ENCODE peak calls at places on chromosomes 11 and 22, in ten cellular contexts. One of them, this sample, is unnamed.
A peak's percentile ranks its signal among the peaks of the same experiment; 100 is the strongest.

GRCh38 chr11:10544491-10545470 is 3.8 kb upstream of the RNF141 start:
- DNase-seq in activated effector memory CD4-positive, alpha-beta T cell treated with anti-CD3 and anti-CD28 coated beads, Interleukin-2, amount 50 U/mL, for 16 hours: no peak
- DNase-seq in NCI-H524: no peak
- DNase-seq in NCI-H146: no peak
- DNase-seq in choroid plexus epithelial cell: no peak
- DNase-seq in sciatic nerve: no peak
- DNase-seq in stimulated activated CD8-positive, alpha-beta memory T cell treated with anti-CD3 and anti-CD28 coated beads, Interleukin-4, amount 100 ng/mL, for 1 hour: no peak
- DNase-seq in lower lobe of right lung: no peak
- DNase-seq in left cardiac atrium: no peak
- DNase-seq in body of pancreas: no peak
- DNase-seq in this sample: no peak

GRCh38 chr11:121790435-121790834 is 325.6 kb downstream of the BLID start:
- DNase-seq in activated effector memory CD4-positive, alpha-beta T cell treated with anti-CD3 and anti-CD28 coated beads, Interleukin-2, amount 50 U/mL, for 16 hours: no peak
- DNase-seq in NCI-H524: no peak
- DNase-seq in NCI-H146: no peak
- DNase-seq in choroid plexus epithelial cell: peak; percentile 26
- DNase-seq in sciatic nerve: no peak
- DNase-seq in stimulated activated CD8-positive, alpha-beta memory T cell treated with anti-CD3 and anti-CD28 coated beads, Interleukin-4, amount 100 ng/mL, for 1 hour: no peak
- DNase-seq in lower lobe of right lung: no peak
- DNase-seq in left cardiac atrium: no peak
- DNase-seq in body of pancreas: no peak
- DNase-seq in this sample: no peak

GRCh38 chr11:18027475-18027874 is 14.6 kb upstream of the SERGEF start:
- DNase-seq in activated effector memory CD4-positive, alpha-beta T cell treated with anti-CD3 and anti-CD28 coated beads, Interleukin-2, amount 50 U/mL, for 16 hours: no peak
- DNase-seq in NCI-H524: no peak
- DNase-seq in NCI-H146: no peak
- DNase-seq in choroid plexus epithelial cell: peak; percentile 19
- DNase-seq in sciatic nerve: no peak
- DNase-seq in stimulated activated CD8-positive, alpha-beta memory T cell treated with anti-CD3 and anti-CD28 coated beads, Interleukin-4, amount 100 ng/mL, for 1 hour: no peak
- DNase-seq in lower lobe of right lung: no peak
- DNase-seq in left cardiac atrium: no peak
- DNase-seq in body of pancreas: no peak
- DNase-seq in this sample: no peak

GRCh38 chr11:2808850-2809847 is 76.4 kb downstream of the CDKN1C start:
- DNase-seq in activated effector memory CD4-positive, alpha-beta T cell treated with anti-CD3 and anti-CD28 coated beads, Interleukin-2, amount 50 U/mL, for 16 hours: no peak
- DNase-seq in NCI-H524: no peak
- DNase-seq in NCI-H146: no peak
- DNase-seq in choroid plexus epithelial cell: no peak
- DNase-seq in sciatic nerve: peak; percentile 61
- DNase-seq in stimulated activated CD8-positive, alpha-beta memory T cell treated with anti-CD3 and anti-CD28 coated beads, Interleukin-4, amount 100 ng/mL, for 1 hour: no peak
- DNase-seq in lower lobe of right lung: peak; percentile 32
- DNase-seq in left cardiac atrium: peak; percentile 7
- DNase-seq in body of pancreas: no peak
- DNase-seq in this sample: no peak

GRCh38 chr11:11577246-11577855 is 44.5 kb downstream of the GALNT18 start:
- DNase-seq in activated effector memory CD4-positive, alpha-beta T cell treated with anti-CD3 and anti-CD28 coated beads, Interleukin-2, amount 50 U/mL, for 16 hours: no peak
- DNase-seq in NCI-H524: no peak
- DNase-seq in NCI-H146: no peak
- DNase-seq in choroid plexus epithelial cell: peak; percentile 4
- DNase-seq in sciatic nerve: no peak
- DNase-seq in stimulated activated CD8-positive, alpha-beta memory T cell treated with anti-CD3 and anti-CD28 coated beads, Interleukin-4, amount 100 ng/mL, for 1 hour: no peak
- DNase-seq in lower lobe of right lung: no peak
- DNase-seq in left cardiac atrium: peak; percentile 41
- DNase-seq in body of pancreas: no peak
- DNase-seq in this sample: no peak

GRCh38 chr11:10522276-10522675 is 18.7 kb downstream of the RNF141 start:
- DNase-seq in activated effector memory CD4-positive, alpha-beta T cell treated with anti-CD3 and anti-CD28 coated beads, Interleukin-2, amount 50 U/mL, for 16 hours: no peak
- DNase-seq in NCI-H524: no peak
- DNase-seq in NCI-H146: no peak
- DNase-seq in choroid plexus epithelial cell: no peak
- DNase-seq in sciatic nerve: no peak
- DNase-seq in stimulated activated CD8-positive, alpha-beta memory T cell treated with anti-CD3 and anti-CD28 coated beads, Interleukin-4, amount 100 ng/mL, for 1 hour: no peak
- DNase-seq in lower lobe of right lung: no peak
- DNase-seq in left cardiac atrium: no peak
- DNase-seq in body of pancreas: no peak
- DNase-seq in this sample: no peak

GRCh38 chr22:30998329-30998728 is 29.3 kb downstream of the TUG1 start:
- DNase-seq in activated effector memory CD4-positive, alpha-beta T cell treated with anti-CD3 and anti-CD28 coated beads, Interleukin-2, amount 50 U/mL, for 16 hours: no peak
- DNase-seq in NCI-H524: no peak
- DNase-seq in NCI-H146: peak; percentile 0
- DNase-seq in choroid plexus epithelial cell: no peak
- DNase-seq in sciatic nerve: no peak
- DNase-seq in stimulated activated CD8-positive, alpha-beta memory T cell treated with anti-CD3 and anti-CD28 coated beads, Interleukin-4, amount 100 ng/mL, for 1 hour: no peak
- DNase-seq in lower lobe of right lung: no peak
- DNase-seq in left cardiac atrium: no peak
- DNase-seq in body of pancreas: no peak
- DNase-seq in this sample: no peak

GRCh38 chr11:102047305-102047924 is at the start of gene CFAP300:
- DNase-seq in activated effector memory CD4-positive, alpha-beta T cell treated with anti-CD3 and anti-CD28 coated beads, Interleukin-2, amount 50 U/mL, for 16 hours: peak; percentile 80
- DNase-seq in NCI-H524: peak; percentile 50
- DNase-seq in NCI-H146: peak; percentile 40
- DNase-seq in choroid plexus epithelial cell: peak; percentile 81
- DNase-seq in sciatic nerve: peak; percentile 96
- DNase-seq in stimulated activated CD8-positive, alpha-beta memory T cell treated with anti-CD3 and anti-CD28 coated beads, Interleukin-4, amount 100 ng/mL, for 1 hour: no peak
- DNase-seq in lower lobe of right lung: peak; percentile 90
- DNase-seq in left cardiac atrium: peak; percentile 95
- DNase-seq in body of pancreas: peak; percentile 71
- DNase-seq in this sample: peak; percentile 70

GRCh38 chr22:19488884-19489843 is 9.4 kb downstream of the CDC45 start:
- DNase-seq in activated effector memory CD4-positive, alpha-beta T cell treated with anti-CD3 and anti-CD28 coated beads, Interleukin-2, amount 50 U/mL, for 16 hours: peak; percentile 19
- DNase-seq in NCI-H524: no peak
- DNase-seq in NCI-H146: no peak
- DNase-seq in choroid plexus epithelial cell: peak; percentile 71
- DNase-seq in sciatic nerve: no peak
- DNase-seq in stimulated activated CD8-positive, alpha-beta memory T cell treated with anti-CD3 and anti-CD28 coated beads, Interleukin-4, amount 100 ng/mL, for 1 hour: no peak
- DNase-seq in lower lobe of right lung: no peak
- DNase-seq in left cardiac atrium: no peak
- DNase-seq in body of pancreas: no peak
- DNase-seq in this sample: no peak

GRCh38 chr22:37242395-37242918 is 1.6 kb downstream of the RAC2 start:
- DNase-seq in activated effector memory CD4-positive, alpha-beta T cell treated with anti-CD3 and anti-CD28 coated beads, Interleukin-2, amount 50 U/mL, for 16 hours: peak; percentile 96
- DNase-seq in NCI-H524: no peak
- DNase-seq in NCI-H146: no peak
- DNase-seq in choroid plexus epithelial cell: no peak
- DNase-seq in sciatic nerve: no peak
- DNase-seq in stimulated activated CD8-positive, alpha-beta memory T cell treated with anti-CD3 and anti-CD28 coated beads, Interleukin-4, amount 100 ng/mL, for 1 hour: peak; percentile 77
- DNase-seq in lower lobe of right lung: peak; percentile 89
- DNase-seq in left cardiac atrium: peak; percentile 55
- DNase-seq in body of pancreas: no peak
- DNase-seq in this sample: no peak

GRCh38 chr22:19886605-19887250 is 32.1 kb upstream of the GNB1L start:
- DNase-seq in activated effector memory CD4-positive, alpha-beta T cell treated with anti-CD3 and anti-CD28 coated beads, Interleukin-2, amount 50 U/mL, for 16 hours: peak; percentile 72
- DNase-seq in NCI-H524: no peak
- DNase-seq in NCI-H146: no peak
- DNase-seq in choroid plexus epithelial cell: peak; percentile 60
- DNase-seq in sciatic nerve: peak; percentile 61
- DNase-seq in stimulated activated CD8-positive, alpha-beta memory T cell treated with anti-CD3 and anti-CD28 coated beads, Interleukin-4, amount 100 ng/mL, for 1 hour: no peak
- DNase-seq in lower lobe of right lung: peak; percentile 79
- DNase-seq in left cardiac atrium: peak; percentile 25
- DNase-seq in body of pancreas: no peak
- DNase-seq in this sample: no peak

GRCh38 chr11:132312161-132312560 is 941.7 kb downstream of the NTM start:
- DNase-seq in activated effector memory CD4-positive, alpha-beta T cell treated with anti-CD3 and anti-CD28 coated beads, Interleukin-2, amount 50 U/mL, for 16 hours: no peak
- DNase-seq in NCI-H524: no peak
- DNase-seq in NCI-H146: no peak
- DNase-seq in choroid plexus epithelial cell: peak; percentile 78
- DNase-seq in sciatic nerve: no peak
- DNase-seq in stimulated activated CD8-positive, alpha-beta memory T cell treated with anti-CD3 and anti-CD28 coated beads, Interleukin-4, amount 100 ng/mL, for 1 hour: no peak
- DNase-seq in lower lobe of right lung: no peak
- DNase-seq in left cardiac atrium: no peak
- DNase-seq in body of pancreas: no peak
- DNase-seq in this sample: no peak

GRCh38 chr11:131973017-131973416 is 602.6 kb downstream of the NTM start:
- DNase-seq in activated effector memory CD4-positive, alpha-beta T cell treated with anti-CD3 and anti-CD28 coated beads, Interleukin-2, amount 50 U/mL, for 16 hours: no peak
- DNase-seq in NCI-H524: no peak
- DNase-seq in NCI-H146: no peak
- DNase-seq in choroid plexus epithelial cell: no peak
- DNase-seq in sciatic nerve: no peak
- DNase-seq in stimulated activated CD8-positive, alpha-beta memory T cell treated with anti-CD3 and anti-CD28 coated beads, Interleukin-4, amount 100 ng/mL, for 1 hour: no peak
- DNase-seq in lower lobe of right lung: no peak
- DNase-seq in left cardiac atrium: no peak
- DNase-seq in body of pancreas: no peak
- DNase-seq in this sample: no peak

GRCh38 chr11:62713343-62713742 is 5.9 kb downstream of the GNG3 start:
- DNase-seq in activated effector memory CD4-positive, alpha-beta T cell treated with anti-CD3 and anti-CD28 coated beads, Interleukin-2, amount 50 U/mL, for 16 hours: no peak
- DNase-seq in NCI-H524: no peak
- DNase-seq in NCI-H146: no peak
- DNase-seq in choroid plexus epithelial cell: no peak
- DNase-seq in sciatic nerve: peak; percentile 19
- DNase-seq in stimulated activated CD8-positive, alpha-beta memory T cell treated with anti-CD3 and anti-CD28 coated beads, Interleukin-4, amount 100 ng/mL, for 1 hour: no peak
- DNase-seq in lower lobe of right lung: no peak
- DNase-seq in left cardiac atrium: no peak
- DNase-seq in body of pancreas: peak; percentile 68
- DNase-seq in this sample: no peak

GRCh38 chr22:29635734-29636357 is 32.4 kb downstream of the NF2 start:
- DNase-seq in activated effector memory CD4-positive, alpha-beta T cell treated with anti-CD3 and anti-CD28 coated beads, Interleukin-2, amount 50 U/mL, for 16 hours: no peak
- DNase-seq in NCI-H524: peak; percentile 24
- DNase-seq in NCI-H146: peak; percentile 38
- DNase-seq in choroid plexus epithelial cell: peak; percentile 81
- DNase-seq in sciatic nerve: no peak
- DNase-seq in stimulated activated CD8-positive, alpha-beta memory T cell treated with anti-CD3 and anti-CD28 coated beads, Interleukin-4, amount 100 ng/mL, for 1 hour: no peak
- DNase-seq in lower lobe of right lung: no peak
- DNase-seq in left cardiac atrium: no peak
- DNase-seq in body of pancreas: no peak
- DNase-seq in this sample: no peak

GRCh38 chr11:130071211-130071712 is 1.6 kb downstream of the APLP2 start:
- DNase-seq in activated effector memory CD4-positive, alpha-beta T cell treated with anti-CD3 and anti-CD28 coated beads, Interleukin-2, amount 50 U/mL, for 16 hours: no peak
- DNase-seq in NCI-H524: no peak
- DNase-seq in NCI-H146: no peak
- DNase-seq in choroid plexus epithelial cell: peak; percentile 43
- DNase-seq in sciatic nerve: no peak
- DNase-seq in stimulated activated CD8-positive, alpha-beta memory T cell treated with anti-CD3 and anti-CD28 coated beads, Interleukin-4, amount 100 ng/mL, for 1 hour: no peak
- DNase-seq in lower lobe of right lung: no peak
- DNase-seq in left cardiac atrium: no peak
- DNase-seq in body of pancreas: no peak
- DNase-seq in this sample: no peak

GRCh38 chr11:19670030-19670761 is 42.4 kb upstream of the NAV2 start:
- DNase-seq in activated effector memory CD4-positive, alpha-beta T cell treated with anti-CD3 and anti-CD28 coated beads, Interleukin-2, amount 50 U/mL, for 16 hours: no peak
- DNase-seq in NCI-H524: no peak
- DNase-seq in NCI-H146: peak; percentile 51
- DNase-seq in choroid plexus epithelial cell: peak; percentile 66
- DNase-seq in sciatic nerve: no peak
- DNase-seq in stimulated activated CD8-positive, alpha-beta memory T cell treated with anti-CD3 and anti-CD28 coated beads, Interleukin-4, amount 100 ng/mL, for 1 hour: no peak
- DNase-seq in lower lobe of right lung: no peak
- DNase-seq in left cardiac atrium: no peak
- DNase-seq in body of pancreas: no peak
- DNase-seq in this sample: no peak

GRCh38 chr11:66860449-66860831 is 3.6 kb downstream of the LRFN4 start:
- DNase-seq in activated effector memory CD4-positive, alpha-beta T cell treated with anti-CD3 and anti-CD28 coated beads, Interleukin-2, amount 50 U/mL, for 16 hours: no peak
- DNase-seq in NCI-H524: no peak
- DNase-seq in NCI-H146: no peak
- DNase-seq in choroid plexus epithelial cell: peak; percentile 35
- DNase-seq in sciatic nerve: no peak
- DNase-seq in stimulated activated CD8-positive, alpha-beta memory T cell treated with anti-CD3 and anti-CD28 coated beads, Interleukin-4, amount 100 ng/mL, for 1 hour: no peak
- DNase-seq in lower lobe of right lung: no peak
- DNase-seq in left cardiac atrium: no peak
- DNase-seq in body of pancreas: no peak
- DNase-seq in this sample: no peak

GRCh38 chr11:122664188-122664587 is 8.7 kb downstream of the UBASH3B start:
- DNase-seq in activated effector memory CD4-positive, alpha-beta T cell treated with anti-CD3 and anti-CD28 coated beads, Interleukin-2, amount 50 U/mL, for 16 hours: no peak
- DNase-seq in NCI-H524: peak; percentile 22
- DNase-seq in NCI-H146: no peak
- DNase-seq in choroid plexus epithelial cell: no peak
- DNase-seq in sciatic nerve: no peak
- DNase-seq in stimulated activated CD8-positive, alpha-beta memory T cell treated with anti-CD3 and anti-CD28 coated beads, Interleukin-4, amount 100 ng/mL, for 1 hour: no peak
- DNase-seq in lower lobe of right lung: no peak
- DNase-seq in left cardiac atrium: no peak
- DNase-seq in body of pancreas: no peak
- DNase-seq in this sample: no peak

GRCh38 chr11:90753546-90753945 is 530.7 kb upstream of the CHORDC1 start:
- DNase-seq in activated effector memory CD4-positive, alpha-beta T cell treated with anti-CD3 and anti-CD28 coated beads, Interleukin-2, amount 50 U/mL, for 16 hours: no peak
- DNase-seq in NCI-H524: no peak
- DNase-seq in NCI-H146: no peak
- DNase-seq in choroid plexus epithelial cell: no peak
- DNase-seq in sciatic nerve: no peak
- DNase-seq in stimulated activated CD8-positive, alpha-beta memory T cell treated with anti-CD3 and anti-CD28 coated beads, Interleukin-4, amount 100 ng/mL, for 1 hour: no peak
- DNase-seq in lower lobe of right lung: no peak
- DNase-seq in left cardiac atrium: no peak
- DNase-seq in body of pancreas: no peak
- DNase-seq in this sample: no peak

GRCh38 chr11:18075444-18075843 is 29.4 kb upstream of the TPH1 start:
- DNase-seq in activated effector memory CD4-positive, alpha-beta T cell treated with anti-CD3 and anti-CD28 coated beads, Interleukin-2, amount 50 U/mL, for 16 hours: no peak
- DNase-seq in NCI-H524: no peak
- DNase-seq in NCI-H146: no peak
- DNase-seq in choroid plexus epithelial cell: no peak
- DNase-seq in sciatic nerve: no peak
- DNase-seq in stimulated activated CD8-positive, alpha-beta memory T cell treated with anti-CD3 and anti-CD28 coated beads, Interleukin-4, amount 100 ng/mL, for 1 hour: no peak
- DNase-seq in lower lobe of right lung: no peak
- DNase-seq in left cardiac atrium: no peak
- DNase-seq in body of pancreas: no peak
- DNase-seq in this sample: no peak

GRCh38 chr11:3747704-3748103 is 49.6 kb downstream of the NUP98 start:
- DNase-seq in activated effector memory CD4-positive, alpha-beta T cell treated with anti-CD3 and anti-CD28 coated beads, Interleukin-2, amount 50 U/mL, for 16 hours: no peak
- DNase-seq in NCI-H524: no peak
- DNase-seq in NCI-H146: no peak
- DNase-seq in choroid plexus epithelial cell: peak; percentile 90
- DNase-seq in sciatic nerve: no peak
- DNase-seq in stimulated activated CD8-positive, alpha-beta memory T cell treated with anti-CD3 and anti-CD28 coated beads, Interleukin-4, amount 100 ng/mL, for 1 hour: no peak
- DNase-seq in lower lobe of right lung: no peak
- DNase-seq in left cardiac atrium: no peak
- DNase-seq in body of pancreas: no peak
- DNase-seq in this sample: no peak

GRCh38 chr11:114977596-114977995 is 299.3 kb downstream of the NXPE2 start:
- DNase-seq in activated effector memory CD4-positive, alpha-beta T cell treated with anti-CD3 and anti-CD28 coated beads, Interleukin-2, amount 50 U/mL, for 16 hours: no peak
- DNase-seq in NCI-H524: no peak
- DNase-seq in NCI-H146: peak; percentile 69
- DNase-seq in choroid plexus epithelial cell: no peak
- DNase-seq in sciatic nerve: no peak
- DNase-seq in stimulated activated CD8-positive, alpha-beta memory T cell treated with anti-CD3 and anti-CD28 coated beads, Interleukin-4, amount 100 ng/mL, for 1 hour: no peak
- DNase-seq in lower lobe of right lung: no peak
- DNase-seq in left cardiac atrium: no peak
- DNase-seq in body of pancreas: no peak
- DNase-seq in this sample: no peak

GRCh38 chr11:67510023-67510345 is 2.0 kb upstream of the CDK2AP2 start:
- DNase-seq in activated effector memory CD4-positive, alpha-beta T cell treated with anti-CD3 and anti-CD28 coated beads, Interleukin-2, amount 50 U/mL, for 16 hours: no peak
- DNase-seq in NCI-H524: no peak
- DNase-seq in NCI-H146: no peak
- DNase-seq in choroid plexus epithelial cell: no peak
- DNase-seq in sciatic nerve: no peak
- DNase-seq in stimulated activated CD8-positive, alpha-beta memory T cell treated with anti-CD3 and anti-CD28 coated beads, Interleukin-4, amount 100 ng/mL, for 1 hour: no peak
- DNase-seq in lower lobe of right lung: no peak
- DNase-seq in left cardiac atrium: no peak
- DNase-seq in body of pancreas: no peak
- DNase-seq in this sample: no peak

GRCh38 chr11:79174045-79175008 is 266.5 kb downstream of the TENM4 start:
- DNase-seq in activated effector memory CD4-positive, alpha-beta T cell treated with anti-CD3 and anti-CD28 coated beads, Interleukin-2, amount 50 U/mL, for 16 hours: no peak
- DNase-seq in NCI-H524: no peak
- DNase-seq in NCI-H146: no peak
- DNase-seq in choroid plexus epithelial cell: peak; percentile 20
- DNase-seq in sciatic nerve: no peak
- DNase-seq in stimulated activated CD8-positive, alpha-beta memory T cell treated with anti-CD3 and anti-CD28 coated beads, Interleukin-4, amount 100 ng/mL, for 1 hour: no peak
- DNase-seq in lower lobe of right lung: no peak
- DNase-seq in left cardiac atrium: no peak
- DNase-seq in body of pancreas: no peak
- DNase-seq in this sample: no peak

GRCh38 chr11:64933213-64933934 is 2.3 kb downstream of the GPHA2 start:
- DNase-seq in activated effector memory CD4-positive, alpha-beta T cell treated with anti-CD3 and anti-CD28 coated beads, Interleukin-2, amount 50 U/mL, for 16 hours: peak; percentile 27
- DNase-seq in NCI-H524: no peak
- DNase-seq in NCI-H146: no peak
- DNase-seq in choroid plexus epithelial cell: no peak
- DNase-seq in sciatic nerve: no peak
- DNase-seq in stimulated activated CD8-positive, alpha-beta memory T cell treated with anti-CD3 and anti-CD28 coated beads, Interleukin-4, amount 100 ng/mL, for 1 hour: no peak
- DNase-seq in lower lobe of right lung: no peak
- DNase-seq in left cardiac atrium: no peak
- DNase-seq in body of pancreas: no peak
- DNase-seq in this sample: no peak

GRCh38 chr11:64792482-64792881 is 10.5 kb downstream of the MAP4K2 start:
- DNase-seq in activated effector memory CD4-positive, alpha-beta T cell treated with anti-CD3 and anti-CD28 coated beads, Interleukin-2, amount 50 U/mL, for 16 hours: no peak
- DNase-seq in NCI-H524: no peak
- DNase-seq in NCI-H146: no peak
- DNase-seq in choroid plexus epithelial cell: no peak
- DNase-seq in sciatic nerve: peak; percentile 34
- DNase-seq in stimulated activated CD8-positive, alpha-beta memory T cell treated with anti-CD3 and anti-CD28 coated beads, Interleukin-4, amount 100 ng/mL, for 1 hour: no peak
- DNase-seq in lower lobe of right lung: peak; percentile 1
- DNase-seq in left cardiac atrium: no peak
- DNase-seq in body of pancreas: no peak
- DNase-seq in this sample: no peak

GRCh38 chr11:72745925-72746550 is 6.2 kb downstream of the ARAP1 start:
- DNase-seq in activated effector memory CD4-positive, alpha-beta T cell treated with anti-CD3 and anti-CD28 coated beads, Interleukin-2, amount 50 U/mL, for 16 hours: no peak
- DNase-seq in NCI-H524: no peak
- DNase-seq in NCI-H146: no peak
- DNase-seq in choroid plexus epithelial cell: no peak
- DNase-seq in sciatic nerve: no peak
- DNase-seq in stimulated activated CD8-positive, alpha-beta memory T cell treated with anti-CD3 and anti-CD28 coated beads, Interleukin-4, amount 100 ng/mL, for 1 hour: no peak
- DNase-seq in lower lobe of right lung: no peak
- DNase-seq in left cardiac atrium: no peak
- DNase-seq in body of pancreas: no peak
- DNase-seq in this sample: no peak

This sample was measured in gastrocnemius medialis.